ENCODE peak calls at places on chromosomes 11 and 22, in eight cellular contexts. U is EL; M is activated gamma-delta T cell treated with Interleukin-2 at 50 U/mL for 16 hours; W is SW 1271; Q is mucosa of descending colon; H is GM12865; X is NCI-H1092; O is stimulated activated CD4-positive, alpha-beta T cell treated with anti-CD3 and anti-CD28 coated beads, Interleukin-2, amount 100 ng/mL, for 24 hours. E is an unnamed sample.
A peak's percentile ranks its signal among the peaks of the same experiment; 100 is the strongest.

GRCh38 chr11:13831707-13832106 is 130.8 kb upstream of the SPON1 start:
- DNase-seq in X (peak; percentile 84), O (no peak), Q (no peak), H (no peak), W (no peak), U (no peak), M (no peak), E (no peak)

GRCh38 chr11:85945296-85945695 is 90.1 kb downstream of the CCDC83 start:
- DNase-seq in H (no peak), Q (no peak), X (no peak), U (no peak), M (no peak), W (no peak), O (no peak), E (no peak)

GRCh38 chr22:19878461-19879247 is 24.0 kb upstream of the GNB1L start:
- DNase-seq in O (no peak), M (no peak), W (no peak), Q (peak; percentile 43), U (peak; percentile 80), X (no peak), H (no peak), E (no peak)

GRCh38 chr11:44727373-44728084 is 767 bp downstream of the TSPAN18 start:
- DNase-seq in X (peak; percentile 48), W (no peak), O (peak; percentile 83), H (peak; percentile 81), M (peak; percentile 73), U (peak; percentile 71), Q (peak; percentile 84), E (peak; percentile 46)

GRCh38 chr11:128200467-128200866 is 386.9 kb downstream of the ETS1 start:
- DNase-seq in O (no peak), W (no peak), X (no peak), Q (no peak), U (no peak), M (no peak), H (no peak), E (no peak)

GRCh38 chr11:64245401-64245796 is 1.3 kb downstream of the PPP1R14B start:
- DNase-seq in U (peak; percentile 52), H (peak; percentile 53), X (no peak), M (peak; percentile 73), O (no peak), Q (peak; percentile 85), W (no peak), E (peak; percentile 47)

GRCh38 chr22:27133951-27134664 is 476.7 kb downstream of the MIAT start:
- DNase-seq in U (peak; percentile 93), Q (no peak), M (no peak), O (no peak), X (no peak), H (peak; percentile 8), W (peak; percentile 36), E (peak; percentile 91)

GRCh38 chr11:59173080-59173963 is 1.4 kb downstream of the DTX4 start:
- DNase-seq in O (no peak), U (peak; percentile 38), H (no peak), X (no peak), M (no peak), W (no peak), Q (peak; percentile 73), E (no peak)

GRCh38 chr11:62419560-62420342 is 918 bp downstream of the SCGB1A1 start:
- DNase-seq in H (no peak), W (no peak), Q (no peak), M (no peak), O (no peak), U (no peak), X (no peak), E (no peak)

GRCh38 chr22:39960791-39961746 is 872 bp downstream of the TMA7B start:
- DNase-seq in X (no peak), U (peak; percentile 95), O (peak; percentile 71), H (peak; percentile 97), Q (no peak), M (peak; percentile 71), W (no peak), E (peak; percentile 93)

GRCh38 chr11:75820636-75821035 is 5.6 kb downstream of the UVRAG start:
- DNase-seq in Q (no peak), U (peak; percentile 61), M (no peak), W (no peak), O (no peak), X (no peak), H (no peak), E (peak; percentile 23)

GRCh38 chr11:75165721-75166120 is 14.8 kb downstream of the SLCO2B1 start:
- DNase-seq in W (no peak), O (no peak), U (no peak), Q (no peak), H (no peak), X (no peak), M (no peak), E (no peak)

GRCh38 chr11:113314389-113315301 is at the start of gene TTC12:
- DNase-seq in X (peak; percentile 78), U (peak; percentile 92), H (peak; percentile 94), M (peak; percentile 90), O (peak; percentile 95), Q (peak; percentile 96), W (peak; percentile 86), E (peak; percentile 85)

GRCh38 chr22:48939441-48940265 is 888.0 kb downstream of the BRD1 start:
- DNase-seq in U (no peak), O (no peak), Q (no peak), X (no peak), W (no peak), H (no peak), M (no peak), E (no peak)